ENCODE peak calls at places on chromosomes 6 and 20, in nine cellular contexts. S is activated CD8-positive, alpha-beta T cell treated with anti-CD3 and anti-CD28 coated beads for 36 hours; V is body of pancreas; E is Daoy; M is B cell; X is dermis blood vessel endothelial cell; G is astrocyte; C is GM23338; W is activated CD4-positive, alpha-beta T cell treated with anti-CD3 and anti-CD28 coated beads for 48 hours. D is an unnamed sample.
A peak's percentile ranks its signal among the peaks of the same experiment; 100 is the strongest.

GRCh38 chr6:106241498-106241897 is 84.1 kb downstream of the ATG5 start:
- DNase-seq in W (no peak), V (no peak), X (no peak), S (no peak), C (no peak), M (no peak), G (no peak), E (no peak), D (no peak)

GRCh38 chr6:155254139-155254538 is 9.7 kb upstream of the CLDN20 start:
- DNase-seq in S (no peak), G (no peak), V (no peak), C (no peak), X (no peak), M (no peak), W (no peak), E (no peak), D (no peak)

GRCh38 chr6:6843057-6843627 is 254.6 kb downstream of the LY86 start:
- DNase-seq in C (no peak), M (no peak), W (no peak), V (no peak), X (peak; percentile 9), E (peak; percentile 21), S (no peak), G (peak; percentile 22), D (no peak)

GRCh38 chr6:53915292-53915691 is 120.5 kb downstream of the LRRC1 start:
- DNase-seq in C (no peak), G (no peak), E (no peak), X (no peak), M (no peak), V (no peak), S (no peak), W (no peak), D (no peak)

GRCh38 chr6:3297909-3298308 is 39.2 kb downstream of the PSMG4 start:
- DNase-seq in G (no peak), M (no peak), E (no peak), C (no peak), S (no peak), X (no peak), V (no peak), W (no peak), D (no peak)

GRCh38 chr20:2524435-2525272 is 11.7 kb upstream of the TMC2 start:
- DNase-seq in G (peak; percentile 36), V (peak; percentile 86), S (peak; percentile 93), X (peak; percentile 89), M (peak; percentile 89), E (peak; percentile 82), C (peak; percentile 89), W (peak; percentile 95), D (peak; percentile 90)

GRCh38 chr6:153568601-153569000 is 437.5 kb upstream of the RGS17 start:
- DNase-seq in V (no peak), G (peak; percentile 5), E (no peak), W (no peak), S (no peak), C (no peak), M (no peak), X (peak; percentile 30), D (no peak)

GRCh38 chr6:117976030-117976651 is 69.1 kb downstream of the SLC35F1 start:
- DNase-seq in G (peak; percentile 25), W (no peak), X (peak; percentile 64), V (no peak), S (peak; percentile 5), C (peak; percentile 90), E (peak; percentile 13), M (no peak), D (no peak)

GRCh38 chr6:24931752-24932691 is 3.7 kb downstream of the RIPOR2 start:
- DNase-seq in C (no peak), S (peak; percentile 60), X (peak; percentile 9), M (no peak), G (peak; percentile 80), E (no peak), V (no peak), W (no peak), D (no peak)

GRCh38 chr6:44002071-44002590 is 125.1 kb downstream of the MRPL14 start:
- DNase-seq in E (no peak), S (peak; percentile 67), C (peak; percentile 89), G (no peak), W (no peak), M (no peak), V (peak; percentile 75), X (no peak), D (peak; percentile 85)

GRCh38 chr20:53623454-53624206 is 30.0 kb upstream of the ZNF217 start:
- DNase-seq in C (peak; percentile 74), W (peak; percentile 60), E (peak; percentile 80), X (peak; percentile 85), G (peak; percentile 63), S (peak; percentile 63), V (peak; percentile 79), M (peak; percentile 42), D (peak; percentile 64)

GRCh38 chr20:24968278-24968677 is 19.2 kb downstream of the CST7 start:
- DNase-seq in X (no peak), M (no peak), V (no peak), C (no peak), E (no peak), G (no peak), S (no peak), W (no peak), D (peak; percentile 10)

GRCh38 chr6:153976921-153977693 is 61.9 kb upstream of the OPRM1 start:
- DNase-seq in E (no peak), M (no peak), W (no peak), G (peak; percentile 3), S (no peak), V (no peak), C (no peak), X (no peak), D (no peak)

GRCh38 chr6:109348246-109348645 is 34.0 kb downstream of the CD164 start:
- DNase-seq in X (no peak), C (no peak), W (no peak), M (no peak), G (no peak), S (no peak), V (no peak), E (no peak), D (no peak)

GRCh38 chr6:116386581-116387299 is 16.0 kb downstream of the DSE start:
- DNase-seq in S (peak; percentile 4), C (no peak), X (no peak), M (no peak), V (no peak), G (peak; percentile 82), W (no peak), E (peak; percentile 68), D (no peak)

GRCh38 chr20:7586481-7586880 is 353.8 kb downstream of the HAO1 start:
- DNase-seq in S (no peak), W (no peak), X (no peak), V (no peak), C (no peak), G (no peak), M (no peak), E (no peak), D (no peak)

GRCh38 chr20:23585808-23586734 is 17.8 kb upstream of the CST9L start:
- DNase-seq in V (no peak), E (no peak), S (no peak), W (no peak), X (no peak), M (no peak), C (no peak), G (no peak), D (no peak)

GRCh38 chr6:37485259-37485658 is 14.4 kb downstream of the CCDC167 start:
- DNase-seq in G (no peak), S (no peak), E (peak; percentile 36), M (no peak), C (peak; percentile 49), W (no peak), V (no peak), X (no peak), D (peak; percentile 56)

GRCh38 chr6:162442675-162443074 is 284.9 kb downstream of the PRKN start:
- DNase-seq in E (peak; percentile 12), M (no peak), C (peak; percentile 86), X (no peak), W (no peak), V (no peak), S (no peak), G (no peak), D (peak; percentile 73)

GRCh38 chr20:56630506-56631317 is 1.6 kb downstream of the TFAP2C start:
- DNase-seq in G (peak; percentile 25), C (peak; percentile 69), V (no peak), X (no peak), E (peak; percentile 53), M (no peak), W (no peak), S (no peak), D (peak; percentile 57)

GRCh38 chr6:121890307-121890910 is 455.0 kb downstream of the GJA1 start:
- DNase-seq in W (no peak), S (no peak), E (no peak), X (peak; percentile 18), V (no peak), C (peak; percentile 26), G (no peak), M (no peak), D (peak; percentile 40)

GRCh38 chr6:147468634-147469033 is 39.9 kb upstream of the SAMD5 start:
- DNase-seq in E (no peak), S (no peak), V (no peak), G (no peak), W (no peak), C (peak; percentile 47), X (no peak), M (no peak), D (no peak)

GRCh38 chr6:89133981-89134380 is 11.9 kb upstream of the PM20D2 start:
- DNase-seq in V (no peak), C (peak; percentile 56), M (no peak), E (no peak), G (no peak), X (no peak), W (no peak), S (no peak), D (peak; percentile 44)

GRCh38 chr20:50111120-50111828 is 1.7 kb downstream of the UBE2V1 start:
- DNase-seq in E (peak; percentile 69), V (peak; percentile 36), S (peak; percentile 75), C (no peak), M (no peak), G (peak; percentile 61), W (peak; percentile 73), X (no peak), D (no peak)

GRCh38 chr6:163585932-163586437 is 171.5 kb downstream of the QKI start:
- DNase-seq in S (no peak), M (no peak), W (no peak), E (peak; percentile 91), C (no peak), X (peak; percentile 81), G (peak; percentile 92), V (peak; percentile 27), D (no peak)

GRCh38 chr6:509676-510075 is 118.1 kb downstream of the IRF4 start:
- DNase-seq in M (no peak), W (no peak), V (no peak), E (no peak), X (peak; percentile 54), S (no peak), G (no peak), C (no peak), D (no peak)

GRCh38 chr20:63940472-63941266 is 15.5 kb downstream of the UCKL1 start:
- DNase-seq in E (no peak), V (no peak), S (no peak), C (peak; percentile 71), M (no peak), W (no peak), X (no peak), G (no peak), D (peak; percentile 52)

GRCh38 chr20:62761759-62762131 is 34.5 kb upstream of the MRGBP start:
- DNase-seq in S (no peak), X (no peak), M (no peak), G (no peak), W (no peak), E (no peak), V (no peak), C (no peak), D (no peak)

GRCh38 chr20:1897965-1898464 is 2.8 kb downstream of the SIRPA start:
- DNase-seq in M (peak; percentile 85), S (peak; percentile 11), V (no peak), G (no peak), X (no peak), E (no peak), C (no peak), W (no peak), D (no peak)

GRCh38 chr6:4316867-4317400 is 181.6 kb upstream of the ECI2 start:
- DNase-seq in E (peak; percentile 83), M (no peak), G (peak; percentile 90), V (peak; percentile 53), C (no peak), W (no peak), X (peak; percentile 93), S (no peak), D (no peak)

GRCh38 chr6:25014806-25015560 is 79.2 kb upstream of the RIPOR2 start:
- DNase-seq in C (peak; percentile 32), W (peak; percentile 51), M (no peak), S (peak; percentile 56), E (peak; percentile 51), V (peak; percentile 26), G (peak; percentile 78), X (peak; percentile 70), D (no peak)

D was measured in H9.